ENCODE peak calls at places on chromosomes 1 and 21, in eight cellular contexts. Q is pancreas; L is heart left ventricle; D is fibroblast of lung; O is CD8-positive, alpha-beta memory T cell; I is CD4-positive, CD25-positive, alpha-beta regulatory T cell; P is endodermal cell; M is right atrium auricular region. F is an unnamed sample.

GRCh38 chr1:226069818-226070489 is 7.4 kb downstream of the H3-3A start:
- DNase-seq in Q (no peak), L (no peak), D (no peak), O (no peak), I (no peak), P (no peak), M (no peak), F (no peak)

GRCh38 chr1:31381394-31382287 is 8.8 kb upstream of the FABP3 start:
- DNase-seq in Q (no peak), L (peak), D (no peak), O (no peak), I (no peak), P (no peak), M (peak), F (no peak)

GRCh38 chr1:93876284-93876683 is 2.7 kb downstream of the DNTTIP2 start:
- DNase-seq in Q (no peak), L (no peak), D (no peak), O (no peak), I (no peak), P (no peak), M (no peak), F (no peak)

GRCh38 chr1:30693366-30693765 is 30.0 kb downstream of the MATN1 start:
- DNase-seq in Q (peak), L (no peak), D (no peak), O (no peak), I (no peak), P (no peak), M (no peak), F (no peak)

GRCh38 chr1:53577141-53578100 is 118.2 kb downstream of the DMRTB1 start:
- DNase-seq in Q (peak), L (no peak), D (no peak), O (no peak), I (no peak), P (peak), M (no peak), F (no peak)

GRCh38 chr1:26225033-26225831 is 8.8 kb upstream of the CEP85 start:
- DNase-seq in Q (peak), L (peak), D (peak), O (peak), I (peak), P (peak), M (no peak), F (peak)

GRCh38 chr21:24023936-24024335 is 1583.3 kb downstream of the MRPL39 start:
- DNase-seq in Q (no peak), L (no peak), D (peak), O (no peak), I (no peak), P (no peak), M (no peak), F (no peak)

GRCh38 chr1:3409737-3410434 is 44.6 kb upstream of the ARHGEF16 start:
- DNase-seq in Q (no peak), L (peak), D (peak), O (no peak), I (no peak), P (peak), M (peak), F (no peak)

GRCh38 chr21:37380349-37381323 is 14.1 kb downstream of the DYRK1A start:
- DNase-seq in Q (no peak), L (no peak), D (no peak), O (no peak), I (no peak), P (no peak), M (no peak), F (no peak)

GRCh38 chr21:15752763-15753407 is 23.1 kb downstream of the USP25 start:
- DNase-seq in Q (no peak), L (no peak), D (no peak), O (no peak), I (no peak), P (peak), M (no peak), F (no peak)

GRCh38 chr1:22207605-22208264 is 64.8 kb upstream of the WNT4 start:
- DNase-seq in Q (peak), L (no peak), D (no peak), O (no peak), I (no peak), P (no peak), M (no peak), F (no peak)

GRCh38 chr1:151435174-151435573 is 24.1 kb downstream of the POGZ start:
- DNase-seq in Q (no peak), L (no peak), D (no peak), O (no peak), I (no peak), P (no peak), M (no peak), F (no peak)

DNA sequence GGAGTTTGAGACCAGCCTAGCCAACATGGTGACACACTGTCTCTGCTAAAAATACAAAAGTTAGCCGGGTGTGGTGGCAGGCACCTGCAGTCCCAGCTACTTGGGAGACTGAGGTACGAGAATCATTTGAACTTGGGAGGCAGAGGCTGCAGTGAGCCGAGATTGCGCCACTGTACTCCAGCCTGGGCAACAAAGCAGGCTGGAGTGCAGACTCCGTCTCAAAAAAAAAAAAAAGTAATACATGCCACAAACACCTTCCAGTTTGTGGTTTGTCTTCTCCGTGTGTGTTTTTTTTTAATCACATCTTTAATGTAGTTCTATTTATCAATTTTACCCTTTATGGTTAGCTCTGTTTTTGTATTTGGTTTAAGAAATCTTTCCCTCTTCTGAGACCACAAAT is 22.3 kb downstream of the POGZ start:
- DNase-seq in Q (no peak), L (no peak), D (no peak), O (no peak), I (no peak), P (no peak), M (no peak), F (peak)
- H3K27ac ChIP-seq in Q (no peak), L (no peak), D (no peak), O (no peak), I (no peak), P (no peak), M (no peak), F (no peak)

DNA sequence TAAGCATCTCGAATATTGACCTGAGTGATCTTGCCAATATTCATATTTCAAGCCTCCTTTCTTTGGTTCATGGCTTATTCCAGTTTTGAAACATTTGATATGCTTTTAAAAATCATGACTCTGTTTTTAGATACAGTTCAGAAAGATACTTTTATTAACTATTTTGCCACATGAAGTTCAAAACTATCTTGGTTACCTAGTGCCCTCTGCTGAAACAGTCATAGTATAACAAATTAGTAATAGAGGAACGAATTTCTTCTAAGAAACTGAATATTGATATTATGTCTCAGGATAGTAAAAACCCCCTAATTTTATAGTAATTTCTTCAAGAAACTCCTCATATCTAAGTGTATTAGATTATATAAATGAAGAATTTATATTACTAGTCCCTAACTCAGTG is 52.6 kb upstream of the RC3H1 start:
- DNase-seq in Q (no peak), L (no peak), D (peak), O (no peak), I (peak), P (no peak), M (no peak), F (no peak)
- H3K4me3 ChIP-seq in Q (no peak), L (no peak), D (no peak), O (no peak), I (no peak), P (no peak), M (no peak), F (no peak)

DNA sequence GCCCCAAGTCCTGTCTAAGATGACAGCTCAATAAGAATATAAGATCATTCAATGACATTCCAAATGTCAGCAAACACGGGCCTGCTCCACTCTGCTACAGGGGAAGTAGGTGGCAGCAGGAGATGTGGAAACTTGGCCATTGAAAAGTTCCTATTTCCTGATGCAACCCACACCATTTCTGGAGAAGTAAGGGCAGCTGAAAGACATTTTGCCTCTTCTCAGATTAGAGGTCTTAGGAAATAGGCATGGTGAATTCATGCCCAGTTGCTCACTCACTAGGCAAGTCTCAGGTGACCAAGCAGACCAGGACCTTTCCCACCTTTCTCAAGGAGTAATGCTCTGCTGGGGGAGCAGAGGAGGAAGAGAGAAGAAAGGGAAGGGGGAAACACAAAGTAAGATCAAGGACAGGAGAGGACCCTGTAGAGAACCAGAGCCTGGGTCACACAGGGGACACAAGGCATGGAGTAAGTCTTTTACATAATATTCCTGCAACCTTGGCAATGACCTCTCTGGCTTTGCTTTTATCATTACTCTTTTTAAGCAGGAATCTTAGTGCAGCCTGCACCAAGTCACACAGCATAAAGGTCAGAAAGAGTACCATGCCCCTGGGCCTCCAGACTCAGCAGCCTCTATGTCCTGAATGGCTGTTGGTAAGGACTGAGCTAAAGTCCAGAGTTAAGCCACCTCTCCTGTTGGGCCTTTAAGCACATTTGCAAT is 68.9 kb downstream of the DMAP1 start:
- DNase-seq in Q (no peak), L (no peak), D (no peak), O (no peak), I (no peak), P (no peak), M (no peak), F (no peak)
- H3K27ac ChIP-seq in Q (peak), L (no peak), D (no peak), O (no peak), I (no peak), P (no peak), M (no peak), F (no peak)

GRCh38 chr1:184035719-184036516 is 1.6 kb downstream of the COLGALT2 start:
- DNase-seq in Q (no peak), L (peak), D (no peak), O (peak), I (no peak), P (no peak), M (no peak), F (no peak)
- H3K4me3 ChIP-seq in Q (peak), L (peak), D (peak), O (peak), I (no peak), P (peak), M (peak), F (no peak)

GRCh38 chr1:171161431-171161830 is 23.7 kb upstream of the FMO2 start:
- DNase-seq in Q (no peak), L (no peak), D (no peak), O (no peak), I (no peak), P (no peak), M (no peak), F (no peak)

GRCh38 chr1:171160611-171161354 is 24.3 kb upstream of the FMO2 start:
- DNase-seq in Q (no peak), L (no peak), D (no peak), O (no peak), I (no peak), P (peak), M (no peak), F (no peak)

GRCh38 chr1:171155484-171155883 is 29.6 kb upstream of the FMO2 start:
- DNase-seq in Q (no peak), L (no peak), D (no peak), O (no peak), I (no peak), P (no peak), M (no peak), F (no peak)

GRCh38 chr1:171158089-171158488 is 27.0 kb upstream of the FMO2 start:
- DNase-seq in Q (no peak), L (no peak), D (peak), O (no peak), I (no peak), P (no peak), M (no peak), F (no peak)

DNA sequence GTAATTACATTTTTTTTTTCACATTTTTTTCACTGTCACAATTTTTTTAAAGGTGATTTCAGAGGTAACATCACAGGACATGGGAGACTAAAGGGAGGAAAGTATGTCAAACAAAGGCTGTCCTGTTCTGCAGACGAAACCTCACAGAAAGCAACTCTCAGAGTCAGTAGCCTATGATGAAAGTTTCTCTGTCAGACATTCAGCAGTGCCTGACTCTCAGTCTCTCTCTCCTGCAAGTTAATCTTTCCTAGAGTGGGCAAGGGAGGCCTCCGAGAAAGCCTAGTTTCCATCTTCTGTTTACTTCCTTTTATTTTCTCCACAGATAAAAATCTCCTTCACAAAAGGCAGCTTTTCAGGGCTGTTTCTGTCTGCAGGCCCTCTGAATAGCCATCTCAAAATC is 24.9 kb upstream of the FMO2 start:
- DNase-seq in Q (no peak), L (no peak), D (no peak), O (no peak), I (no peak), P (no peak), M (no peak), F (no peak)
- H3K27ac ChIP-seq in Q (peak), L (peak), D (no peak), O (no peak), I (no peak), P (no peak), M (peak), F (no peak)

GRCh38 chr1:153242160-153242559 is 17.3 kb upstream of the LORICRIN start:
- DNase-seq in Q (no peak), L (no peak), D (no peak), O (no peak), I (no peak), P (no peak), M (no peak), F (no peak)
- H3K4me3 ChIP-seq in Q (no peak), L (no peak), D (no peak), O (no peak), I (no peak), P (no peak), M (no peak), F (no peak)

GRCh38 chr1:205783904-205784303 is 8.6 kb upstream of the RAB29 start:
- DNase-seq in Q (no peak), L (peak), D (peak), O (no peak), I (no peak), P (no peak), M (peak), F (no peak)

GRCh38 chr1:205787287-205787916 is 12.1 kb upstream of the RAB29 start:
- DNase-seq in Q (no peak), L (no peak), D (no peak), O (no peak), I (no peak), P (no peak), M (no peak), F (no peak)

GRCh38 chr1:205780335-205780734 is 5.1 kb upstream of the RAB29 start:
- DNase-seq in Q (no peak), L (no peak), D (no peak), O (no peak), I (no peak), P (no peak), M (no peak), F (no peak)

GRCh38 chr1:205786599-205786998 is 11.3 kb upstream of the RAB29 start:
- DNase-seq in Q (no peak), L (no peak), D (no peak), O (no peak), I (no peak), P (no peak), M (no peak), F (no peak)

DNA sequence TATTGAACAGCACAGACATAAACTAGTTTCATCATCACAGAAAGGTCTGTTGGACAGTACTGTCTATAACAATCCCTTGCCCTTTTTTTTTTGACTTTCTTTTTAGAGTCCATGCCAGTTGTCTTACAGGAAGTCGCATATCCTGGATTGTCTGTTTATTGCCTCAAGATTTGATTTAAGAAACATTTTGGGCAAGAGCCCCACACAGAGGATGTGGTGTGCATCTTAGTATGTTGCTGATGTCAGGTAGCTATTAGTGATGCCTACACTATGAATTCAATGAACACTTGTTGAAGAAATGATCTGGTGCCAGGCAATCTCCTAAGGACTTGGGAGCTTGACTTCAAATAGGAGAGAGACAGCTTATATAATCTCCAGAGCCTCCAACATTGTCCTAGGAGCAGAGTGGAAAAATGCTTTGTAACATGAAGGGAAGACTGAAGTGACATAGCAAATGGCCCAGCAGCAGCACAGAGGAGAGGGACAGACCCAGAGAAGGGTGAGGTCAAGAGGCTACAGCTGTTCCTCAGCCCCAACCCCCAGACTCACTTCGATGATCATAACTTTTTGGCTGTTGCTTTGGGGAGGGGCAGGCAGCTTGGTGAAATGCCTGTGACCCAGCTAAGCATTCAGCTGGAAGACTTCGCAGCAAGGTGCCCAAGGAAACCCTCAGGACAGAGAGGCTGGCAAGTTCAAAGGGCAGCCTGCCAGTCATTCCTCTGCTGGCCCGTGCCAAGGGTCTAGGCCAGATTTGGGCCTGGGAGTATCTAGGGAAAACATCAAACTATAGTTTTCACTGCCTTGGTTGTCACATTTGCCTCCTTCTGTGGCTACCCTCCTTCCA is 7.6 kb upstream of the RAB29 start:
- DNase-seq in Q (no peak), L (no peak), D (no peak), O (peak), I (peak), P (no peak), M (no peak), F (peak)
- H3K27ac ChIP-seq in Q (no peak), L (peak), D (no peak), O (no peak), I (no peak), P (no peak), M (peak), F (no peak)

GRCh38 chr1:59678809-59679228 is 135.9 kb upstream of the HOOK1 start:
- DNase-seq in Q (no peak), L (no peak), D (peak), O (no peak), I (no peak), P (no peak), M (no peak), F (no peak)
- H3K4me3 ChIP-seq in Q (no peak), L (no peak), D (no peak), O (no peak), I (no peak), P (no peak), M (no peak), F (no peak)

F was measured in CD4-positive, alpha-beta memory T cell.